ENCODE peak calls at places on chromosome 14, in eight cellular contexts. V, I, O, G, U, L, B and K are unnamed samples.

GRCh38 chr14:53792909-53793308 is 163.7 kb downstream of the BMP4 start:
- DNase-seq in O (no peak), V (no peak), I (peak; percentile 18), U (peak; percentile 45), L (no peak), B (no peak), G (no peak), K (no peak)

GRCh38 chr14:20755037-20755436 is 9.3 kb downstream of the EDDM3A start:
- DNase-seq in L (no peak), U (no peak), V (no peak), G (no peak), B (no peak), O (no peak), I (no peak), K (no peak)

GRCh38 chr14:101225116-101225728 is 321.7 kb upstream of the RTL1 start:
- DNase-seq in U (no peak), I (no peak), V (no peak), B (no peak), L (peak; percentile 9), O (no peak), G (no peak), K (no peak)

GRCh38 chr14:73789996-73790581 is 61.5 kb upstream of the PTGR2 start:
- DNase-seq in B (no peak), O (peak; percentile 89), I (peak; percentile 87), L (no peak), U (no peak), G (peak; percentile 95), V (no peak), K (no peak)

GRCh38 chr14:36747411-36748184 is 85.9 kb downstream of the PAX9 start:
- DNase-seq in U (peak; percentile 92), I (no peak), O (no peak), G (no peak), B (peak; percentile 5), V (peak; percentile 17), L (no peak), K (peak; percentile 67)

GRCh38 chr14:103071544-103072251 is 12.3 kb upstream of the LBHD2 start:
- DNase-seq in L (peak; percentile 64), O (no peak), G (no peak), B (peak; percentile 95), V (peak; percentile 64), I (peak; percentile 65), U (no peak), K (no peak)

GRCh38 chr14:29220077-29220476 is 453.5 kb downstream of the FOXG1 start:
- DNase-seq in U (no peak), O (no peak), I (no peak), B (no peak), V (no peak), L (no peak), G (no peak), K (no peak)

GRCh38 chr14:89504602-89505320 is 87.7 kb upstream of the FOXN3 start:
- DNase-seq in G (peak; percentile 50), B (peak; percentile 17), I (no peak), L (no peak), V (no peak), O (no peak), U (no peak), K (no peak)

GRCh38 chr14:33811731-33812130 is 139.1 kb downstream of the EGLN3 start:
- DNase-seq in L (no peak), B (no peak), V (no peak), G (no peak), I (peak; percentile 31), U (no peak), O (no peak), K (no peak)

GRCh38 chr14:30580616-30581282 is 21.8 kb downstream of the G2E3 start:
- DNase-seq in V (no peak), G (peak; percentile 19), B (no peak), U (no peak), O (no peak), I (no peak), L (no peak), K (no peak)

GRCh38 chr14:28762290-28762948 is 4.2 kb upstream of the FOXG1 start:
- DNase-seq in V (no peak), U (peak; percentile 35), B (no peak), I (no peak), L (no peak), O (no peak), G (no peak), K (no peak)

GRCh38 chr14:51394804-51395203 is 154.8 kb downstream of the TMX1 start:
- DNase-seq in B (peak; percentile 67), L (no peak), I (no peak), G (no peak), O (no peak), U (peak; percentile 29), V (no peak), K (no peak)

GRCh38 chr14:49769171-49769570 is 1.2 kb downstream of the KLHDC2 start:
- DNase-seq in G (peak; percentile 61), U (no peak), L (peak; percentile 69), B (peak; percentile 23), I (no peak), O (no peak), V (no peak), K (no peak)

GRCh38 chr14:36996133-36996856 is 176.1 kb downstream of the SLC25A21 start:
- DNase-seq in G (no peak), U (peak; percentile 49), I (no peak), B (no peak), O (no peak), L (no peak), V (peak; percentile 59), K (no peak)

GRCh38 chr14:32022525-32022924 is 54.6 kb upstream of the ARHGAP5 start:
- DNase-seq in V (no peak), I (no peak), B (no peak), G (no peak), L (no peak), O (no peak), U (no peak), K (no peak)

GRCh38 chr14:71439247-71439646 is 493.0 kb upstream of the RGS6 start:
- DNase-seq in V (no peak), L (no peak), G (no peak), I (no peak), U (no peak), B (no peak), O (no peak), K (no peak)

GRCh38 chr14:81042431-81042830 is 87.0 kb downstream of the TSHR start:
- DNase-seq in G (no peak), L (no peak), O (no peak), B (no peak), U (no peak), V (no peak), I (no peak), K (no peak)

GRCh38 chr14:50425816-50426215 is 29.1 kb upstream of the CDKL1 start:
- DNase-seq in O (no peak), U (no peak), I (no peak), B (peak; percentile 15), G (peak; percentile 79), L (no peak), V (no peak), K (no peak)

GRCh38 chr14:67187826-67188225 is 1.4 kb upstream of the GARIN2 start:
- DNase-seq in G (peak; percentile 27), V (peak; percentile 29), U (no peak), L (no peak), I (no peak), B (no peak), O (no peak), K (no peak)

GRCh38 chr14:49858383-49858782 is 5.8 kb upstream of the NEMF start:
- DNase-seq in G (no peak), I (no peak), L (no peak), O (no peak), V (no peak), U (no peak), B (no peak), K (no peak)

GRCh38 chr14:93965968-93966474 is 10.3 kb downstream of the ASB2 start:
- DNase-seq in B (no peak), U (no peak), V (no peak), L (no peak), O (no peak), I (no peak), G (no peak), K (no peak)
- H3K4me1 ChIP-seq in B (peaks cover 3% of the 10 kb centered on the region), U (no peaks in the 10 kb centered on the region), V (peaks cover 14% of the 10 kb centered on the region), L (no peaks in the 10 kb centered on the region), O (peaks cover 4% of the 10 kb centered on the region), I (peaks cover 11% of the 10 kb centered on the region), G (peaks cover 4% of the 10 kb centered on the region), K (no peaks in the 10 kb centered on the region)

GRCh38 chr14:68571928-68572525 is 220.8 kb downstream of the ZFP36L1 start:
- DNase-seq in I (no peak), G (no peak), L (no peak), O (no peak), U (no peak), V (no peak), B (no peak), K (no peak)
- H3K4me1 ChIP-seq in I (peaks cover 2% of the 10 kb centered on the region), G (no peaks in the 10 kb centered on the region), L (no peaks in the 10 kb centered on the region), O (no peaks in the 10 kb centered on the region), U (no peaks in the 10 kb centered on the region), V (peaks cover 24% of the 10 kb centered on the region), B (peaks cover 24% of the 10 kb centered on the region), K (peaks cover 15% of the 10 kb centered on the region)

DNA sequence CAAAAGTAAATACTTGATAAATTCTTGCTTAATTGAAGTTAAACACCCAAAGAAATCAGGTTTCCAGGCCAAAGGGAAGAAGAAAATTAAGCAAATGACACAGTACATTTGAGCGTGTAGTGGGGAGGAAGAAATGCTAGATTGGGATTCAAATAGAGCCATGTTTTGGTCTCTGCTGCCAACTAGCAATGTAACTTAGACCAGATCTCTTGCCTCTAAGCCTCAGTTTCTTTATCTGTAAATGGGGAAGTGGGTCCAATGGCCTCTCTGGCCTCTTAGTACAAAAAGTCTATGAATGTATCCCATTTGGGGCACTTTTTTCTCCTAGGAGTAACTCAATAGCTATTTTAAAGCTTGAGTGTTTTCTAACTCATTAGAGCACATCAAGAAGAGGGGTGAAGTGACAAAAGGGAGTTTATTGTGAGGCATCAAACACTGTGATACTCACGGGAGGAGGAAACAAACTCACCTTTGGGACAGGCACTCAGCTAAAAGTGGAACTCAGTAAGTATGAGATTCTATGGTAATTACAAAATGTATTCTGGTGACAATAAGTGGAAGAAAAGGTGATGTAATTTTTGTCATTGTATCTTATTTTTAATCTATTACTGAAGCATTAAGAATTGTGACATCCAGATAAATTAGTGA is 55.8 kb downstream of the DAD1 start:
- DNase-seq in G (no peak), V (no peak), L (no peak), B (no peak), I (no peak), O (no peak), U (no peak), K (no peak)
- H3K4me1 ChIP-seq in G (peaks cover 16% of the 10 kb centered on the region), V (peaks cover 14% of the 10 kb centered on the region), L (no peaks in the 10 kb centered on the region), B (no peaks in the 10 kb centered on the region), I (peaks cover 9% of the 10 kb centered on the region), O (no peaks in the 10 kb centered on the region), U (no peaks in the 10 kb centered on the region), K (peaks cover 29% of the 10 kb centered on the region)

GRCh38 chr14:69648480-69649414 is 37.4 kb downstream of the SUSD6 start:
- DNase-seq in G (peak; percentile 40), L (no peak), B (no peak), V (peak; percentile 60), U (no peak), I (no peak), O (no peak), K (no peak)

GRCh38 chr14:69647216-69647615 is 35.8 kb downstream of the SUSD6 start:
- DNase-seq in V (no peak), O (no peak), I (no peak), U (no peak), G (no peak), L (no peak), B (no peak), K (no peak)

GRCh38 chr14:69640931-69641330 is 29.5 kb downstream of the SUSD6 start:
- DNase-seq in U (no peak), B (no peak), O (no peak), G (no peak), I (no peak), V (no peak), L (no peak), K (no peak)

GRCh38 chr14:69643430-69644200 is 32.2 kb downstream of the SUSD6 start:
- DNase-seq in O (peak; percentile 56), B (no peak), G (no peak), V (peak; percentile 80), I (no peak), L (peak; percentile 87), U (no peak), K (no peak)

GRCh38 chr14:69644814-69645213 is 33.4 kb downstream of the SUSD6 start:
- DNase-seq in B (no peak), O (no peak), U (no peak), G (no peak), V (no peak), I (no peak), L (no peak), K (no peak)
- H3K4me1 ChIP-seq in B (no peaks in the 10 kb centered on the region), O (peaks cover 6% of the 10 kb centered on the region), U (peaks cover 1% of the 10 kb centered on the region), G (peaks cover 28% of the 10 kb centered on the region), V (peaks cover 48% of the 10 kb centered on the region), I (peaks cover 17% of the 10 kb centered on the region), L (peaks cover 32% of the 10 kb centered on the region), K (no peaks in the 10 kb centered on the region)